ENCODE peak calls at places on chromosomes 1 and 21, in six cellular contexts. U is cardiac fibroblast, G is posterior vena cava, D is T-cell, S is GDM1, X is progenitor cell of endocrine pancreas. H is an unnamed sample.

GRCh38 chr21:21003701-21004100 is 5.5 kb downstream of the NCAM2 start:
- DNase-seq in G (no peak), U (peak), D (no peak), X (no peak), S (peak), H (peak)

GRCh38 chr1:24666794-24667193 is 23.7 kb downstream of the SRRM1 start:
- DNase-seq in U (no peak), D (no peak), X (no peak), G (peak), S (no peak), H (no peak)

GRCh38 chr1:229218612-229219025 is 52.3 kb upstream of the RAB4A start:
- DNase-seq in G (no peak), D (no peak), X (no peak), U (no peak), S (no peak), H (no peak)

GRCh38 chr1:23111600-23112535 is 56.8 kb downstream of the LUZP1 start:
- DNase-seq in D (no peak), G (no peak), X (no peak), U (no peak), S (no peak), H (no peak)

GRCh38 chr21:25421327-25422028 is 185.8 kb downstream of the MRPL39 start:
- DNase-seq in D (peak), X (no peak), G (no peak), U (peak), S (peak), H (peak)

GRCh38 chr1:175920401-175920800 is 177.0 kb upstream of the TNR start:
- DNase-seq in S (no peak), X (no peak), D (no peak), U (no peak), G (no peak), H (no peak)

GRCh38 chr1:5745776-5746610 is 246.2 kb downstream of the NPHP4 start:
- DNase-seq in U (peak), G (peak), S (peak), X (peak), D (peak), H (peak)

GRCh38 chr1:34911465-34911864 is 18.0 kb downstream of the DLGAP3 start:
- DNase-seq in G (no peak), U (no peak), X (no peak), D (no peak), S (no peak), H (no peak)

GRCh38 chr1:58345215-58346075 is 201.1 kb downstream of the OMA1 start:
- DNase-seq in X (no peak), S (no peak), U (no peak), D (no peak), G (no peak), H (no peak)

GRCh38 chr1:206419250-206419649 is 51.0 kb upstream of the IKBKE start:
- DNase-seq in U (peak), S (no peak), X (no peak), D (no peak), G (no peak), H (no peak)

GRCh38 chr21:15309721-15310120 is 244.9 kb upstream of the NRIP1 start:
- DNase-seq in U (peak), X (no peak), G (peak), S (no peak), D (no peak), H (no peak)